ENCODE peak calls at places on chromosome 3, in nine cellular contexts. P is brain microvascular endothelial cell, U is left lung, Z is activated T-helper 1 cell treated with Interleukin-2 at 50 U/mL for 16 hours, E is LHCN-M2, J is brain pericyte, H is NCI-H226, W is Kasumi-1, M is GM12878. F is an unnamed sample.

GRCh38 chr3:52176951-52177700 is 20.8 kb upstream of the ALAS1 start:
- DNase-seq in W (no peak), J (no peak), Z (no peak), H (no peak), P (no peak), E (no peak), U (no peak), M (no peak), F (no peak)

GRCh38 chr3:79329154-79329553 is 438.6 kb downstream of the ROBO1 start:
- DNase-seq in U (no peak), H (no peak), P (peak; percentile 11), M (no peak), W (no peak), E (peak; percentile 58), J (no peak), Z (no peak), F (peak; percentile 11)

GRCh38 chr3:187955076-187955952 is 198.6 kb upstream of the LPP start:
- DNase-seq in M (no peak), P (peak; percentile 78), Z (no peak), E (peak; percentile 82), H (peak; percentile 51), J (peak; percentile 95), W (peak; percentile 41), U (peak; percentile 40), F (peak; percentile 94)

GRCh38 chr3:87900061-87900460 is 158.7 kb downstream of the CGGBP1 start:
- DNase-seq in U (no peak), P (no peak), E (peak; percentile 11), W (peak; percentile 30), J (no peak), M (no peak), H (no peak), Z (no peak), F (no peak)

GRCh38 chr3:8319935-8320634 is 181.5 kb upstream of the LMCD1 start:
- DNase-seq in M (no peak), W (no peak), Z (no peak), P (peak; percentile 67), U (no peak), H (peak; percentile 76), E (peak; percentile 82), J (no peak), F (peak; percentile 78)

GRCh38 chr3:115825046-115825445 is 201.7 kb downstream of the GAP43 start:
- DNase-seq in U (no peak), E (no peak), Z (no peak), P (peak; percentile 57), J (no peak), H (peak; percentile 89), W (no peak), M (no peak), F (peak; percentile 8)

GRCh38 chr3:31196881-31197364 is 302.5 kb upstream of the GADL1 start:
- DNase-seq in M (no peak), H (peak; percentile 52), E (peak; percentile 88), P (peak; percentile 82), W (no peak), U (peak; percentile 51), Z (no peak), J (no peak), F (no peak)

GRCh38 chr3:184560992-184561328 is 625 bp upstream of the EPHB3 start:
- DNase-seq in E (no peak), H (no peak), W (peak; percentile 71), U (no peak), J (no peak), Z (no peak), M (no peak), P (no peak), F (peak; percentile 84)

GRCh38 chr3:112319516-112320276 is 13.3 kb upstream of the CD200 start:
- DNase-seq in U (no peak), W (no peak), M (no peak), J (no peak), H (no peak), E (no peak), Z (no peak), P (no peak), F (no peak)

GRCh38 chr3:150605998-150606641 is 3.0 kb downstream of the SELENOT start:
- DNase-seq in M (no peak), U (peak; percentile 36), P (no peak), E (no peak), H (no peak), Z (no peak), W (peak; percentile 48), J (no peak), F (no peak)

GRCh38 chr3:149808209-149808829 is 4.7 kb upstream of the RNF13 start:
- DNase-seq in Z (peak; percentile 27), E (peak; percentile 78), U (peak; percentile 76), P (peak; percentile 78), H (peak; percentile 77), J (peak; percentile 42), M (no peak), W (peak; percentile 76), F (peak; percentile 81)

GRCh38 chr3:17894434-17895060 is 152.1 kb upstream of the TBC1D5 start:
- DNase-seq in E (peak; percentile 38), W (peak; percentile 69), M (no peak), J (peak; percentile 29), Z (no peak), U (no peak), H (peak; percentile 13), P (peak; percentile 80), F (peak; percentile 30)

GRCh38 chr3:133393691-133394474 is 6.0 kb upstream of the BFSP2 start:
- DNase-seq in J (no peak), E (no peak), P (no peak), M (no peak), W (no peak), H (no peak), Z (no peak), U (no peak), F (no peak)

GRCh38 chr3:108970561-108970960 is 16.9 kb upstream of the GUCA1C start:
- DNase-seq in E (no peak), J (no peak), M (no peak), U (no peak), W (no peak), Z (no peak), H (no peak), P (no peak), F (no peak)

GRCh38 chr3:158763421-158763820 is 31.2 kb upstream of the RARRES1 start:
- DNase-seq in M (no peak), H (no peak), J (no peak), W (no peak), U (no peak), Z (no peak), P (no peak), E (no peak), F (no peak)

GRCh38 chr3:5635746-5636145 is 448.2 kb downstream of the EDEM1 start:
- DNase-seq in W (no peak), P (no peak), J (no peak), U (no peak), E (no peak), Z (no peak), M (no peak), H (no peak), F (no peak)

GRCh38 chr3:123096701-123097100 is 29.9 kb downstream of the PDIA5 start:
- DNase-seq in M (no peak), W (no peak), E (no peak), J (no peak), Z (no peak), H (peak; percentile 68), U (no peak), P (no peak), F (no peak)

GRCh38 chr3:126474498-126475410 is 937 bp downstream of the ZXDC start:
- DNase-seq in E (peak; percentile 30), U (peak; percentile 56), M (no peak), J (no peak), H (peak; percentile 16), Z (peak; percentile 9), P (peak; percentile 34), W (peak; percentile 13), F (no peak)

GRCh38 chr3:113065336-113065735 is 74.6 kb downstream of the GTPBP8 start:
- DNase-seq in W (no peak), U (no peak), J (no peak), Z (no peak), P (no peak), H (no peak), E (no peak), M (no peak), F (no peak)

F was measured in kidney glomerular epithelial cell.